ENCODE peak calls at places on chromosomes 16 and 17, in nine cellular contexts. S, G, C, D, N, P, W, Q and M are unnamed samples.

GRCh38 chr16:8845699-8846298 is 23.0 kb downstream of the CARHSP1 start:
- DNase-seq in S (no peak), G (no peak), C (no peak), D (no peak), N (no peak), P (no peak), W (no peak), Q (no peak), M (peak)

GRCh38 chr16:17206712-17207111 is 264.0 kb downstream of the XYLT1 start:
- DNase-seq in S (no peak), G (no peak), C (no peak), D (no peak), N (no peak), P (no peak), W (no peak), Q (no peak), M (no peak)

GRCh38 chr16:21224800-21225199 is 8.7 kb upstream of the ANKS4B start:
- DNase-seq in S (no peak), G (no peak), C (no peak), D (no peak), N (no peak), P (no peak), W (no peak), Q (no peak), M (no peak)

GRCh38 chr17:16486373-16487250 is 5.4 kb downstream of the LRRC75A start:
- DNase-seq in S (no peak), G (peak), C (peak), D (peak), N (peak), P (peak), W (peak), Q (peak), M (no peak)

GRCh38 chr16:8935989-8936388 is 27.7 kb downstream of the USP7 start:
- DNase-seq in S (no peak), G (no peak), C (no peak), D (no peak), N (no peak), P (no peak), W (no peak), Q (no peak), M (no peak)

GRCh38 chr16:88886915-88887521 is 20.6 kb upstream of the PABPN1L start:
- DNase-seq in S (no peak), G (no peak), C (peak), D (no peak), N (peak), P (peak), W (peak), Q (peak), M (no peak)

GRCh38 chr17:15181816-15182215 is 83.3 kb downstream of the PMP22 start:
- DNase-seq in S (no peak), G (no peak), C (no peak), D (no peak), N (no peak), P (no peak), W (no peak), Q (no peak), M (no peak)

GRCh38 chr17:75313941-75314550 is 24.8 kb upstream of the SLC25A19 start:
- DNase-seq in S (no peak), G (no peak), C (peak), D (no peak), N (no peak), P (no peak), W (no peak), Q (no peak), M (no peak)

GRCh38 chr17:39576187-39576586 is 31.5 kb downstream of the NEUROD2 start:
- DNase-seq in S (peak), G (no peak), C (no peak), D (no peak), N (no peak), P (no peak), W (no peak), Q (no peak), M (no peak)

GRCh38 chr16:24939738-24940137 is 75.4 kb downstream of the ARHGAP17 start:
- DNase-seq in S (no peak), G (no peak), C (no peak), D (peak), N (no peak), P (no peak), W (no peak), Q (no peak), M (no peak)

GRCh38 chr16:3431779-3432219 is 11.5 kb downstream of the ZNF597 start:
- DNase-seq in S (no peak), G (no peak), C (peak), D (no peak), N (no peak), P (peak), W (peak), Q (peak), M (peak)

GRCh38 chr17:43720311-43721060 is 38.1 kb downstream of the SOST start:
- DNase-seq in S (peak), G (peak), C (peak), D (peak), N (peak), P (peak), W (peak), Q (peak), M (peak)

GRCh38 chr17:82092628-82092994 is 5.4 kb downstream of the FASN start:
- DNase-seq in S (no peak), G (no peak), C (no peak), D (no peak), N (no peak), P (no peak), W (no peak), Q (no peak), M (peak)

GRCh38 chr16:67110136-67110847 is 551 bp downstream of the PHAF1 start:
- DNase-seq in S (no peak), G (no peak), C (no peak), D (no peak), N (peak), P (no peak), W (no peak), Q (peak), M (no peak)

GRCh38 chr17:62804822-62805221 is 3.3 kb downstream of the MARCHF10 start:
- DNase-seq in S (peak), G (no peak), C (no peak), D (no peak), N (peak), P (no peak), W (no peak), Q (no peak), M (no peak)

GRCh38 chr16:5024632-5025031 is 9.1 kb downstream of the NAGPA start:
- DNase-seq in S (peak), G (no peak), C (no peak), D (no peak), N (no peak), P (no peak), W (peak), Q (peak), M (no peak)

GRCh38 chr17:80347948-80348351 is 67.0 kb upstream of the ENDOV start:
- DNase-seq in S (no peak), G (no peak), C (no peak), D (peak), N (no peak), P (no peak), W (no peak), Q (no peak), M (peak)

GRCh38 chr17:50288306-50288705 is 14.0 kb downstream of the TMEM92 start:
- DNase-seq in S (no peak), G (no peak), C (no peak), D (no peak), N (no peak), P (no peak), W (no peak), Q (no peak), M (no peak)

GRCh38 chr17:80925668-80926067 is 66.0 kb upstream of the CHMP6 start:
- DNase-seq in S (no peak), G (no peak), C (peak), D (no peak), N (no peak), P (no peak), W (no peak), Q (no peak), M (peak)

GRCh38 chr16:55406651-55407050 is 72.3 kb upstream of the MMP2 start:
- DNase-seq in S (no peak), G (no peak), C (no peak), D (no peak), N (no peak), P (no peak), W (no peak), Q (no peak), M (no peak)

GRCh38 chr17:76272541-76273434 is 7.6 kb downstream of the UBALD2 start:
- DNase-seq in S (no peak), G (no peak), C (no peak), D (no peak), N (no peak), P (no peak), W (no peak), Q (no peak), M (peak)

GRCh38 chr17:4739122-4740024 is at the start of the genes CXCL16 and ZMYND15:
- DNase-seq in S (peak), G (peak), C (peak), D (no peak), N (peak), P (peak), W (peak), Q (peak), M (peak)
- TF ChIP-seq CTCF in S (no peak), G (no peak), C (no peak), D (no peak), N (no peak), P (no peak), W (peak), Q (no peak), M (no peak)

GRCh38 chr16:56603589-56603988 is 4.8 kb upstream of the MT2A start:
- DNase-seq in S (peak), G (no peak), C (no peak), D (no peak), N (peak), P (peak), W (peak), Q (peak), M (no peak)
- TF ChIP-seq CTCF in S (peak), G (peak), C (no peak), D (no peak), N (peak), P (peak), W (peak), Q (no peak), M (peak)

GRCh38 chr17:58595194-58595792 is 80.9 kb upstream of the MTMR4 start:
- DNase-seq in S (no peak), G (no peak), C (peak), D (no peak), N (no peak), P (no peak), W (no peak), Q (no peak), M (no peak)
- TF ChIP-seq CTCF in S (no peak), G (no peak), C (no peak), D (no peak), N (no peak), P (no peak), W (no peak), Q (no peak), M (no peak)

GRCh38 chr17:30477083-30477757 is at the start of gene GOSR1:
- DNase-seq in S (peak), G (peak), C (peak), D (peak), N (peak), P (peak), W (peak), Q (peak), M (peak)
- TF ChIP-seq CTCF in S (peak), G (peak), C (peak), D (peak), N (peak), P (peak), W (peak), Q (peak), M (peak)